ENCODE peak calls at places on chromosomes 4 and X, in five cellular contexts. One of them, this sample, is unnamed.

GRCh38 chrX:153959649-153960048 is 12.0 kb downstream of the HCFC1 start:
- DNase-seq in colonic mucosa: no peak
- DNase-seq in GM10248: no peak
- DNase-seq in cardiac muscle cell: no peak
- DNase-seq in cardiac fibroblast: no peak
- DNase-seq in this sample: no peak

GRCh38 chr4:17694552-17694951 is 80.1 kb downstream of the MED28 start:
- DNase-seq in colonic mucosa: no peak
- DNase-seq in GM10248: no peak
- DNase-seq in cardiac muscle cell: no peak
- DNase-seq in cardiac fibroblast: no peak
- DNase-seq in this sample: no peak

GRCh38 chr4:6962211-6963041 is 52.8 kb downstream of the TBC1D14 start:
- DNase-seq in colonic mucosa: no peak
- DNase-seq in GM10248: peak; percentile 14
- DNase-seq in cardiac muscle cell: no peak
- DNase-seq in cardiac fibroblast: no peak
- DNase-seq in this sample: no peak

GRCh38 chr4:38177035-38177791 is 217.0 kb downstream of the PTTG2 start:
- DNase-seq in colonic mucosa: no peak
- DNase-seq in GM10248: no peak
- DNase-seq in cardiac muscle cell: no peak
- DNase-seq in cardiac fibroblast: peak; percentile 59
- DNase-seq in this sample: peak; percentile 70

GRCh38 chr4:10084651-10085320 is 31.8 kb downstream of the WDR1 start:
- DNase-seq in colonic mucosa: no peak
- DNase-seq in GM10248: no peak
- DNase-seq in cardiac muscle cell: no peak
- DNase-seq in cardiac fibroblast: no peak
- DNase-seq in this sample: peak; percentile 1

GRCh38 chr4:166228112-166228511 is 355.1 kb downstream of the TLL1 start:
- DNase-seq in colonic mucosa: no peak
- DNase-seq in GM10248: no peak
- DNase-seq in cardiac muscle cell: no peak
- DNase-seq in cardiac fibroblast: no peak
- DNase-seq in this sample: no peak

GRCh38 chrX:140521393-140521792 is 16.5 kb upstream of the SOX3 start:
- DNase-seq in colonic mucosa: no peak
- DNase-seq in GM10248: no peak
- DNase-seq in cardiac muscle cell: no peak
- DNase-seq in cardiac fibroblast: no peak
- DNase-seq in this sample: no peak

GRCh38 chr4:107247738-107248137 is 211.6 kb upstream of the DKK2 start:
- DNase-seq in colonic mucosa: no peak
- DNase-seq in GM10248: no peak
- DNase-seq in cardiac muscle cell: no peak
- DNase-seq in cardiac fibroblast: no peak
- DNase-seq in this sample: no peak

GRCh38 chrX:9611436-9612145 is 146.7 kb downstream of the TBL1X start:
- DNase-seq in colonic mucosa: no peak
- DNase-seq in GM10248: no peak
- DNase-seq in cardiac muscle cell: no peak
- DNase-seq in cardiac fibroblast: no peak
- DNase-seq in this sample: no peak

GRCh38 chr4:52715914-52716313 is 35.3 kb downstream of the ERVMER34-1 start:
- DNase-seq in colonic mucosa: no peak
- DNase-seq in GM10248: no peak
- DNase-seq in cardiac muscle cell: no peak
- DNase-seq in cardiac fibroblast: no peak
- DNase-seq in this sample: no peak

GRCh38 chrX:154748712-154749339 is 2.1 kb downstream of the GAB3 start:
- DNase-seq in colonic mucosa: peak; percentile 36
- DNase-seq in GM10248: peak; percentile 44
- DNase-seq in cardiac muscle cell: peak; percentile 61
- DNase-seq in cardiac fibroblast: peak; percentile 78
- DNase-seq in this sample: peak; percentile 54

GRCh38 chr4:155787113-155787710 is 28.4 kb downstream of the GUCY1B1 start:
- DNase-seq in colonic mucosa: no peak
- DNase-seq in GM10248: peak; percentile 53
- DNase-seq in cardiac muscle cell: peak; percentile 67
- DNase-seq in cardiac fibroblast: peak; percentile 77
- DNase-seq in this sample: peak; percentile 10

GRCh38 chrX:129833153-129834004 is 10.3 kb downstream of the ZDHHC9 start:
- DNase-seq in colonic mucosa: no peak
- DNase-seq in GM10248: no peak
- DNase-seq in cardiac muscle cell: no peak
- DNase-seq in cardiac fibroblast: peak; percentile 52
- DNase-seq in this sample: no peak

GRCh38 chrX:13898084-13898483 is 81.2 kb upstream of the GPM6B start:
- DNase-seq in colonic mucosa: no peak
- DNase-seq in GM10248: peak; percentile 15
- DNase-seq in cardiac muscle cell: peak; percentile 1
- DNase-seq in cardiac fibroblast: peak; percentile 90
- DNase-seq in this sample: peak; percentile 22

GRCh38 chr4:111806331-111806730 is 338.9 kb upstream of the FAM241A start:
- DNase-seq in colonic mucosa: no peak
- DNase-seq in GM10248: no peak
- DNase-seq in cardiac muscle cell: peak; percentile 51
- DNase-seq in cardiac fibroblast: no peak
- DNase-seq in this sample: no peak

GRCh38 chr4:46370531-46370930 is 19.4 kb downstream of the GABRA2 start:
- DNase-seq in colonic mucosa: no peak
- DNase-seq in GM10248: no peak
- DNase-seq in cardiac muscle cell: no peak
- DNase-seq in cardiac fibroblast: no peak
- DNase-seq in this sample: no peak

GRCh38 chr4:75948822-75949444 is 8.1 kb upstream of the NAAA start:
- DNase-seq in colonic mucosa: no peak
- DNase-seq in GM10248: peak; percentile 37
- DNase-seq in cardiac muscle cell: no peak
- DNase-seq in cardiac fibroblast: no peak
- DNase-seq in this sample: no peak

GRCh38 chr4:125582302-125582701 is 267.5 kb downstream of the FAT4 start:
- DNase-seq in colonic mucosa: no peak
- DNase-seq in GM10248: no peak
- DNase-seq in cardiac muscle cell: no peak
- DNase-seq in cardiac fibroblast: peak; percentile 32
- DNase-seq in this sample: no peak

GRCh38 chr4:179585761-179586160 is 2143.5 kb upstream of the AGA start:
- DNase-seq in colonic mucosa: no peak
- DNase-seq in GM10248: no peak
- DNase-seq in cardiac muscle cell: no peak
- DNase-seq in cardiac fibroblast: no peak
- DNase-seq in this sample: no peak

GRCh38 chr4:77817304-77818076 is 1.7 kb downstream of the CNOT6L start:
- DNase-seq in colonic mucosa: peak; percentile 47
- DNase-seq in GM10248: no peak
- DNase-seq in cardiac muscle cell: no peak
- DNase-seq in cardiac fibroblast: no peak
- DNase-seq in this sample: peak; percentile 31

GRCh38 chr4:16530688-16531635 is 304.7 kb upstream of the TAPT1 start:
- DNase-seq in colonic mucosa: no peak
- DNase-seq in GM10248: no peak
- DNase-seq in cardiac muscle cell: no peak
- DNase-seq in cardiac fibroblast: peak; percentile 29
- DNase-seq in this sample: no peak

GRCh38 chrX:151727346-151727745 is 7.2 kb upstream of the CNGA2 start:
- DNase-seq in colonic mucosa: no peak
- DNase-seq in GM10248: no peak
- DNase-seq in cardiac muscle cell: no peak
- DNase-seq in cardiac fibroblast: no peak
- DNase-seq in this sample: no peak

GRCh38 chr4:84492290-84492689 is 6.8 kb downstream of the NKX6-1 start:
- DNase-seq in colonic mucosa: no peak
- DNase-seq in GM10248: no peak
- DNase-seq in cardiac muscle cell: no peak
- DNase-seq in cardiac fibroblast: no peak
- DNase-seq in this sample: no peak

GRCh38 chr4:84494518-84494917 is 4.6 kb downstream of the NKX6-1 start:
- DNase-seq in colonic mucosa: no peak
- DNase-seq in GM10248: no peak
- DNase-seq in cardiac muscle cell: no peak
- DNase-seq in cardiac fibroblast: no peak
- DNase-seq in this sample: no peak

GRCh38 chr4:84491420-84491819 is 7.7 kb downstream of the NKX6-1 start:
- DNase-seq in colonic mucosa: no peak
- DNase-seq in GM10248: no peak
- DNase-seq in cardiac muscle cell: no peak
- DNase-seq in cardiac fibroblast: no peak
- DNase-seq in this sample: no peak

GRCh38 chr4:84492737-84493091 is 6.4 kb downstream of the NKX6-1 start:
- DNase-seq in colonic mucosa: no peak
- DNase-seq in GM10248: no peak
- DNase-seq in cardiac muscle cell: no peak
- DNase-seq in cardiac fibroblast: no peak
- DNase-seq in this sample: no peak

DNA sequence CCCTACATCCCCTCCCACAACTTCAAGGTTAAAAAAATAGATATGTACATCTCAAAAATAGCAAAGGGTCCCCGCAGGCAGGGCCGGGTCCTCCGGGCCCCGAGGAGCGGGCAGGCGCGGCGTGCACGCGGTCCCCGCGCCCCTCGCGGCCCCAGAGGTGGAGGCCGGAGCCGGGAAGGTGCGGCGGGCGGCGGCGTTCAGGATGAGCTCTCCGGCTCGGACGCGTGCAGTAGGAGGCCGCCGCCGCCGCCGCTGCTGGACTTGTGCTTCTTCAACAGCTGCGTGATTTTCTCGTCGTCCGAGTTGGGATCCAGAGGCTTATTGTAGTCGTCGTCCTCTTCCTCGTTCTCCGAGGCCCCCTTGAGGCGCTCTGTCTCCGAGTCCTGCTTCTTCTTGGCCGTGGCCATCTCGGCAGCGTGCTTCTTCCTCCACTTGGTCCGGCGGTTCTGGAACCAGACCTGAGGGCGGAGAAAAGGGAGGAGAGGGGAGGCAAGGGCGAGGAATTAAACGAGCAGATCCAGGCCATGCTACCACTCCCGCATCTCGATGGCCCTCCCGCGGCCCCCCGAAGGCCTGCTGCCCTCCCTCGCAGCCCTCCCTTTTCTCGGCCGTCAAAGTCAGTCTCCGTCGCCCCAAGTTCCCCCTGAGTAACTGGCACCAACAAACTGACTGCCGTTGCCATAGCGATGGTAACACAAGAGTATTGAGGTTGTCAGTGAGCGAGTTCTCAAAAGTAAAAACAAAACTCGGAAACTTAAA is 5.8 kb downstream of the NKX6-1 start:
- DNase-seq in colonic mucosa: peak; percentile 34
- DNase-seq in GM10248: no peak
- DNase-seq in cardiac muscle cell: peak; percentile 64
- DNase-seq in cardiac fibroblast: peak; percentile 24
- DNase-seq in this sample: peak; percentile 16
- TF ChIP-seq CTCF in colonic mucosa: no peak
- TF ChIP-seq CTCF in GM10248: no peak
- TF ChIP-seq CTCF in cardiac muscle cell: peak; percentile 8
- TF ChIP-seq CTCF in cardiac fibroblast: no peak
- TF ChIP-seq CTCF in this sample: no peak

GRCh38 chr4:163665521-163666334 is 171.2 kb downstream of the TMA16 start:
- DNase-seq in colonic mucosa: no peak
- DNase-seq in GM10248: no peak
- DNase-seq in cardiac muscle cell: no peak
- DNase-seq in cardiac fibroblast: peak; percentile 0
- DNase-seq in this sample: no peak
- TF ChIP-seq CTCF in colonic mucosa: no peak
- TF ChIP-seq CTCF in GM10248: peak; percentile 29
- TF ChIP-seq CTCF in cardiac muscle cell: no peak
- TF ChIP-seq CTCF in cardiac fibroblast: no peak
- TF ChIP-seq CTCF in this sample: no peak

GRCh38 chr4:3452376-3452775 is 10.6 kb downstream of the HGFAC start:
- DNase-seq in colonic mucosa: no peak
- DNase-seq in GM10248: no peak
- DNase-seq in cardiac muscle cell: peak; percentile 44
- DNase-seq in cardiac fibroblast: peak; percentile 18
- DNase-seq in this sample: no peak
- TF ChIP-seq CTCF in colonic mucosa: peak; percentile 15
- TF ChIP-seq CTCF in GM10248: peak; percentile 3
- TF ChIP-seq CTCF in cardiac muscle cell: peak; percentile 45
- TF ChIP-seq CTCF in cardiac fibroblast: peak; percentile 52
- TF ChIP-seq CTCF in this sample: no peak

GRCh38 chrX:112867570-112867969 is 26.9 kb upstream of the AMOT start:
- DNase-seq in colonic mucosa: no peak
- DNase-seq in GM10248: no peak
- DNase-seq in cardiac muscle cell: no peak
- DNase-seq in cardiac fibroblast: no peak
- DNase-seq in this sample: no peak

GRCh38 chrX:112868586-112868985 is 28.0 kb upstream of the AMOT start:
- DNase-seq in colonic mucosa: no peak
- DNase-seq in GM10248: no peak
- DNase-seq in cardiac muscle cell: no peak
- DNase-seq in cardiac fibroblast: no peak
- DNase-seq in this sample: no peak

GRCh38 chrX:112866175-112866574 is 25.5 kb upstream of the AMOT start:
- DNase-seq in colonic mucosa: no peak
- DNase-seq in GM10248: no peak
- DNase-seq in cardiac muscle cell: no peak
- DNase-seq in cardiac fibroblast: no peak
- DNase-seq in this sample: no peak

GRCh38 chrX:112863850-112864249 is 23.2 kb upstream of the AMOT start:
- DNase-seq in colonic mucosa: no peak
- DNase-seq in GM10248: no peak
- DNase-seq in cardiac muscle cell: no peak
- DNase-seq in cardiac fibroblast: no peak
- DNase-seq in this sample: no peak

DNA sequence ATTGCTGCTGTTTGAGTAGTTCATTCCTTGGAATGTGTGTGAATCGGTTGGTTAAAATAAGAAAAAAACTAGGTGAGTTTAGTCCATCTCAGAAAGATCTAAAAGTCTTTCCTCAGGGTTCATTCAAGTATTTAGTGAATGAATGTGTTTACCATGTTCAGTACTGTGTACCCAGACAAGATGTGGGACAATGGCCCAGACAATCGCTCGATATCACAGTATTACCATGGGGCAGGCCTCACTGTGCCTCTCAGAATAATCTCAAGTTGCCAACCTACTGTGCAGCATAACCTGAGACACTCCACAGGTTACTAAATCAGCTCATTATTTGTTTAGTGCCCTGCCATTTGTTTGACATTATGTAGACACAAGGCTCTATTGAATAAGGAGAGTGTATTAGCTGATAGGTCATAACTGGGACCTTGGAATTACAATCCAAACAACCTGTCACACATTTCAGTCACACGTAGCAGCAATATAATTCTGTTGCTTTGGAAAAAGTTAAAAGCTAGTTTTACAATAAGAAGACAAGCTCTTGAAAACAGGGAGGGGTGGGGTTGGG is 24.9 kb upstream of the AMOT start:
- DNase-seq in colonic mucosa: no peak
- DNase-seq in GM10248: no peak
- DNase-seq in cardiac muscle cell: no peak
- DNase-seq in cardiac fibroblast: no peak
- DNase-seq in this sample: no peak
- TF ChIP-seq CTCF in colonic mucosa: no peak
- TF ChIP-seq CTCF in GM10248: no peak
- TF ChIP-seq CTCF in cardiac muscle cell: no peak
- TF ChIP-seq CTCF in cardiac fibroblast: no peak
- TF ChIP-seq CTCF in this sample: no peak

GRCh38 chrX:68506649-68507048 is 7.8 kb downstream of the YIPF6 start:
- DNase-seq in colonic mucosa: no peak
- DNase-seq in GM10248: no peak
- DNase-seq in cardiac muscle cell: no peak
- DNase-seq in cardiac fibroblast: no peak
- DNase-seq in this sample: no peak

GRCh38 chrX:68508799-68509198 is 9.9 kb downstream of the YIPF6 start:
- DNase-seq in colonic mucosa: no peak
- DNase-seq in GM10248: no peak
- DNase-seq in cardiac muscle cell: no peak
- DNase-seq in cardiac fibroblast: peak; percentile 46
- DNase-seq in this sample: no peak

GRCh38 chrX:68511255-68511654 is 12.4 kb downstream of the YIPF6 start:
- DNase-seq in colonic mucosa: peak; percentile 65
- DNase-seq in GM10248: peak; percentile 48
- DNase-seq in cardiac muscle cell: peak; percentile 51
- DNase-seq in cardiac fibroblast: peak; percentile 59
- DNase-seq in this sample: peak; percentile 28
- TF ChIP-seq CTCF in colonic mucosa: peak; percentile 84
- TF ChIP-seq CTCF in GM10248: peak; percentile 57
- TF ChIP-seq CTCF in cardiac muscle cell: peak; percentile 66
- TF ChIP-seq CTCF in cardiac fibroblast: peak; percentile 70
- TF ChIP-seq CTCF in this sample: peak; percentile 55

This sample was measured in activated CD8-positive, alpha-beta T cell treated with anti-CD3 and anti-CD28 coated beads for 36 hours.